ENCODE peak calls at places on chromosomes 16 and 17, in four cellular contexts. One of them, this sample, is unnamed.

GRCh38 chr16:31423801-31424200 is 4.4 kb downstream of the COX6A2 start:
- DNase-seq in H1: no peak
- DNase-seq in HepG2: no peak
- DNase-seq in K562: no peak
- DNase-seq in this sample: no peak

GRCh38 chr16:24950275-24950674 is 64.9 kb downstream of the ARHGAP17 start:
- DNase-seq in HepG2: no peak
- DNase-seq in H1: no peak
- DNase-seq in K562: no peak
- DNase-seq in this sample: no peak

GRCh38 chr16:85152414-85153030 is 40.2 kb upstream of the CIBAR2 start:
- DNase-seq in H1: no peak
- DNase-seq in K562: no peak
- DNase-seq in HepG2: no peak
- DNase-seq in this sample: no peak

GRCh38 chr16:58931436-58931835 is 197.3 kb upstream of the GOT2 start:
- DNase-seq in H1: no peak
- DNase-seq in K562: no peak
- DNase-seq in HepG2: no peak
- DNase-seq in this sample: no peak

GRCh38 chr16:56355221-56355620 is 70.1 kb downstream of the AMFR start:
- DNase-seq in HepG2: no peak
- DNase-seq in H1: no peak
- DNase-seq in K562: no peak
- DNase-seq in this sample: no peak

GRCh38 chr16:11016993-11017392 is 72.6 kb downstream of the CLEC16A start:
- DNase-seq in HepG2: peak; percentile 74
- DNase-seq in K562: peak; percentile 19
- DNase-seq in H1: no peak
- DNase-seq in this sample: peak; percentile 62

GRCh38 chr16:89277641-89278341 is 60.3 kb downstream of the ZNF778 start:
- DNase-seq in HepG2: no peak
- DNase-seq in K562: no peak
- DNase-seq in H1: no peak
- DNase-seq in this sample: no peak

GRCh38 chr16:57054771-57055170 is 37.6 kb upstream of the CPNE2 start:
- DNase-seq in HepG2: no peak
- DNase-seq in K562: no peak
- DNase-seq in H1: no peak
- DNase-seq in this sample: no peak

GRCh38 chr17:40072481-40073346 is 9.9 kb downstream of the THRA start:
- DNase-seq in HepG2: peak; percentile 66
- DNase-seq in K562: peak; percentile 76
- DNase-seq in H1: no peak
- DNase-seq in this sample: no peak

GRCh38 chr16:19874026-19874425 is 10.6 kb downstream of the GPRC5B start:
- DNase-seq in HepG2: no peak
- DNase-seq in H1: no peak
- DNase-seq in K562: no peak
- DNase-seq in this sample: no peak

GRCh38 chr16:2874584-2875362 is 8.2 kb upstream of the FLYWCH2 start:
- DNase-seq in K562: peak; percentile 86
- DNase-seq in HepG2: peak; percentile 49
- DNase-seq in H1: no peak
- DNase-seq in this sample: peak; percentile 59

GRCh38 chr17:83088451-83089321 is 9.3 kb downstream of the METRNL start:
- DNase-seq in H1: no peak
- DNase-seq in K562: no peak
- DNase-seq in HepG2: no peak
- DNase-seq in this sample: no peak

GRCh38 chr17:35912942-35913341 is 17.6 kb downstream of the RDM1 start:
- DNase-seq in H1: no peak
- DNase-seq in K562: no peak
- DNase-seq in HepG2: no peak
- DNase-seq in this sample: no peak

GRCh38 chr16:12538667-12539081 is 265.0 kb downstream of the CPPED1 start:
- DNase-seq in HepG2: no peak
- DNase-seq in H1: no peak
- DNase-seq in K562: no peak
- DNase-seq in this sample: no peak

GRCh38 chr16:29898786-29899515 is 399 bp downstream of the SEZ6L2 start:
- DNase-seq in HepG2: no peak
- DNase-seq in K562: peak; percentile 53
- DNase-seq in H1: no peak
- DNase-seq in this sample: peak; percentile 58

GRCh38 chr16:12511708-12512107 is 292.0 kb downstream of the CPPED1 start:
- DNase-seq in HepG2: no peak
- DNase-seq in H1: no peak
- DNase-seq in K562: no peak
- DNase-seq in this sample: no peak

GRCh38 chr17:31156326-31156725 is 61.5 kb downstream of the NF1 start:
- DNase-seq in H1: no peak
- DNase-seq in K562: no peak
- DNase-seq in HepG2: no peak
- DNase-seq in this sample: no peak

GRCh38 chr17:35906559-35907265 is 23.9 kb downstream of the RDM1 start:
- DNase-seq in K562: no peak
- DNase-seq in H1: no peak
- DNase-seq in HepG2: no peak
- DNase-seq in this sample: no peak

GRCh38 chr17:63544467-63545301 is 5.6 kb upstream of the DCAF7 start:
- DNase-seq in K562: no peak
- DNase-seq in H1: no peak
- DNase-seq in HepG2: no peak
- DNase-seq in this sample: no peak

GRCh38 chr16:82761858-82762257 is 135.1 kb downstream of the CDH13 start:
- DNase-seq in HepG2: no peak
- DNase-seq in H1: no peak
- DNase-seq in K562: no peak
- DNase-seq in this sample: no peak

GRCh38 chr17:28008526-28008925 is 34.0 kb upstream of the NLK start:
- DNase-seq in H1: peak; percentile 25
- DNase-seq in K562: peak; percentile 74
- DNase-seq in HepG2: peak; percentile 16
- DNase-seq in this sample: peak; percentile 46

GRCh38 chr16:49312389-49312990 is 30.9 kb upstream of the CBLN1 start:
- DNase-seq in H1: no peak
- DNase-seq in HepG2: no peak
- DNase-seq in K562: no peak
- DNase-seq in this sample: no peak

GRCh38 chr17:51992864-51993413 is 165.6 kb downstream of the CA10 start:
- DNase-seq in K562: no peak
- DNase-seq in H1: no peak
- DNase-seq in HepG2: no peak
- DNase-seq in this sample: no peak

GRCh38 chr17:72590882-72591499 is 470.2 kb downstream of the SOX9 start:
- DNase-seq in HepG2: no peak
- DNase-seq in K562: no peak
- DNase-seq in H1: no peak
- DNase-seq in this sample: peak; percentile 53

GRCh38 chr16:19874816-19875546 is 9.7 kb downstream of the GPRC5B start:
- DNase-seq in K562: no peak
- DNase-seq in HepG2: no peak
- DNase-seq in H1: no peak
- DNase-seq in this sample: no peak

GRCh38 chr16:86834451-86835035 is 256.2 kb downstream of the FOXL1 start:
- DNase-seq in HepG2: no peak
- DNase-seq in H1: peak; percentile 34
- DNase-seq in K562: no peak
- DNase-seq in this sample: no peak

GRCh38 chr16:54178491-54178976 is 108.1 kb downstream of the IRX3 start:
- DNase-seq in H1: no peak
- DNase-seq in K562: no peak
- DNase-seq in HepG2: no peak
- DNase-seq in this sample: no peak

GRCh38 chr17:78822552-78822951 is 18.1 kb downstream of the USP36 start:
- DNase-seq in K562: no peak
- DNase-seq in H1: no peak
- DNase-seq in HepG2: no peak
- DNase-seq in this sample: no peak
- TF ChIP-seq PHF8 in K562: no peak
- TF ChIP-seq PHF8 in H1: no peak
- TF ChIP-seq PHF8 in HepG2: no peak
- TF ChIP-seq PHF8 in this sample: no peak

GRCh38 chr17:47785538-47786123 is 36.0 kb downstream of the OSBPL7 start:
- DNase-seq in K562: peak; percentile 74
- DNase-seq in HepG2: peak; percentile 52
- DNase-seq in H1: no peak
- DNase-seq in this sample: no peak
- TF ChIP-seq PHF8 in K562: no peak
- TF ChIP-seq PHF8 in HepG2: no peak
- TF ChIP-seq PHF8 in H1: no peak
- TF ChIP-seq PHF8 in this sample: no peak

GRCh38 chr17:75151893-75152292 is 2.4 kb downstream of the JPT1 start:
- DNase-seq in HepG2: no peak
- DNase-seq in K562: peak; percentile 9
- DNase-seq in H1: no peak
- DNase-seq in this sample: no peak

GRCh38 chr17:75153854-75154194 is 488 bp downstream of the JPT1 start:
- DNase-seq in H1: no peak
- DNase-seq in K562: no peak
- DNase-seq in HepG2: no peak
- DNase-seq in this sample: peak; percentile 35

GRCh38 chr17:75152523-75152922 is 1.8 kb downstream of the JPT1 start:
- DNase-seq in K562: no peak
- DNase-seq in H1: no peak
- DNase-seq in HepG2: no peak
- DNase-seq in this sample: no peak

GRCh38 chr17:75154195-75155106 is at the start of gene JPT1:
- DNase-seq in K562: peak; percentile 99
- DNase-seq in HepG2: peak; percentile 99
- DNase-seq in H1: peak; percentile 99
- DNase-seq in this sample: peak; percentile 100

GRCh38 chr17:75152971-75153853 is 1.1 kb downstream of the JPT1 start:
- DNase-seq in H1: no peak
- DNase-seq in HepG2: peak; percentile 34
- DNase-seq in K562: peak; percentile 20
- DNase-seq in this sample: peak; percentile 70
- TF ChIP-seq PHF8 in H1: no peak
- TF ChIP-seq PHF8 in HepG2: no peak
- TF ChIP-seq PHF8 in K562: no peak
- TF ChIP-seq PHF8 in this sample: no peak

DNA sequence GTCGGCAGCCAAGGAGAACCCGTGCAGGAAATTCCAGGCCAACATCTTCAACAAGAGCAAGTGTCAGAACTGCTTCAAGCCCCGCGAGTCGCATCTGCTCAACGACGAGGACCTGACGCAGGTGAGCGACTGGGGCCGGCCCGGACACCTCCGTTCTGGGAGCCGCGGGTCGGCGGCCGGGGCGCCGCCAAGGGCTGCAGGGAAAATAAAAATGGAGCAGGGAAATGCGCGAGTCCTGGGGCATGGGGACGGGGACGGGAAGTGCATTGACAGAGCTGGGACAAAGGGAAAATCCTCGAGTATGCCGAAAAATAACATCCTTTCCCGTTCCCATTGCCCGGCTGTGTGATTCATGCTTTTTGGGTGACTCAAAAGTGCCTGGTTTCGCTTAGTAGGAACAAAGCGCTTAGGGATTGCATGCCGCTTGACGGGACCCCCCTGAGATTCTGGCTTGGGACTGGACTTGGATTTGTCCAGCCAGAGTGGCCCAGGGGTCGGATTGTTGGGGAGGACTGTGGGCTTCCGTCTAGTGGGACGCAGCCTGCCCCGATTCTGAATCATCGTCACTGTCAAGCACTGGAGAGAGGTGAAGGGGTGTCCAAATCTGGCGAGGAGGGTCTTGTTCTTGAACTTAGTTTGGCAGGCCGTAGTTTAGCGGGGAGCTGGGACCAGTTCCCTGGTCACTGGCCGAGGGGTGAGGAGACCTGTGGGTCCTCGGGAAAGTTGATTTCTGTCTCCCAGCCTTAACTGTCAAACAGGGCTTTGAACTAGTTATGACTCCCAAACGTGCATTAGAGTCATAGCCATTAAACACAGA is 802 bp downstream of the MPRIP start:
- DNase-seq in H1: no peak
- DNase-seq in K562: no peak
- DNase-seq in HepG2: no peak
- DNase-seq in this sample: no peak
- TF ChIP-seq PHF8 in H1: peak; percentile 35
- TF ChIP-seq PHF8 in K562: peak; percentile 4
- TF ChIP-seq PHF8 in HepG2: peak; percentile 31
- TF ChIP-seq PHF8 in this sample: no peak

GRCh38 chr17:76997981-76998531 is 129.9 kb downstream of the MGAT5B start:
- DNase-seq in H1: no peak
- DNase-seq in HepG2: no peak
- DNase-seq in K562: no peak
- DNase-seq in this sample: no peak

GRCh38 chr17:76998839-76999238 is 130.6 kb downstream of the MGAT5B start:
- DNase-seq in K562: no peak
- DNase-seq in HepG2: peak; percentile 74
- DNase-seq in H1: no peak
- DNase-seq in this sample: no peak

GRCh38 chr17:77001487-77001886 is 133.3 kb downstream of the MGAT5B start:
- DNase-seq in K562: no peak
- DNase-seq in H1: no peak
- DNase-seq in HepG2: no peak
- DNase-seq in this sample: no peak

GRCh38 chr17:77003699-77004098 is 135.5 kb downstream of the MGAT5B start:
- DNase-seq in H1: no peak
- DNase-seq in HepG2: no peak
- DNase-seq in K562: no peak
- DNase-seq in this sample: no peak

GRCh38 chr17:77002103-77003045 is 134.2 kb downstream of the MGAT5B start:
- DNase-seq in H1: peak; percentile 47
- DNase-seq in K562: no peak
- DNase-seq in HepG2: peak; percentile 100
- DNase-seq in this sample: peak; percentile 100
- TF ChIP-seq PHF8 in H1: no peak
- TF ChIP-seq PHF8 in K562: no peak
- TF ChIP-seq PHF8 in HepG2: peak; percentile 29
- TF ChIP-seq PHF8 in this sample: no peak

DNA sequence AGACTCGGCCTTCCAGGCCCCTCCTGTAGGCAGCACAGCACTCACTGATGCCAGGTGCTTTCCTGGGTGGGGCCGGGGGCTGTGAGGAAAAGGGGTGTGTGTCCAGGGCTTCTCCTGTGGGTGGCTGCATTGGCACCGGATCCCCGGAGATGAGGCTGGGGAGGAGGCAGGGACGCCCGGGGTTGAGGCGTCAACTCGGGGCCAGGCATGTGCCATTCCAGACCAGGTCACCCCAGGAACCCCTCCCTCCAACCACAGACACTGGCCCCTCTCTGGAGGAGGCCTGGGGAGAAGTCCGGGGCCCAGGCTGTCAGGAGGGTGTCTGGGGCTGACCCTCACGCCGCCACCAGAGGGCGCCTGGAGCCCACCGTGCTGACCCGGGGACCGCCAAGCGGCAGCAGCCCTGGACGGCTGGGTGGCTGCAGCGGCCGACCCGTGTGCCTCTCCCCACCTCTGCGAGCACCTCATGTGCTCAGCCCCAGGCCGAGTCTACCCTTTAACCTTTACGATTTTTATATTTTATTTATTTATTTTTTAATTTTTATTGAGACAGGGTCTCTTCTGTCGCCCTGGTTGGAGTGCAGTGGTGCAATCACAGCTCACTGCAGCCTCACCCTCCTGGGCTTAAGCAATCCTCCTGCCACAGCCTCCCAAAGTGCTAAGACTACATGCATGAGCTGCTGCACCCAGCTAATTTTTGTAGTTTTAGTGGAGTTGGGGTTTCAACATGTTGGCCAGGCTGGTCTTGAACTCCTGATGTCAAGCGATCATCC is 3.2 kb upstream of the METRN start:
- DNase-seq in K562: peak; percentile 76
- DNase-seq in HepG2: no peak
- DNase-seq in H1: no peak
- DNase-seq in this sample: peak; percentile 81
- TF ChIP-seq PHF8 in K562: no peak
- TF ChIP-seq PHF8 in HepG2: no peak
- TF ChIP-seq PHF8 in H1: no peak
- TF ChIP-seq PHF8 in this sample: no peak